ENCODE peak calls at places on chromosomes 5 and 9, in nine cellular contexts. One of them, this sample, is unnamed.

GRCh38 chr5:123690821-123691220 is 178.8 kb downstream of the CSNK1G3 start:
- DNase-seq in stimulated activated naive CD8-positive, alpha-beta T cell treated with anti-CD3 and anti-CD28 coated beads, Interleukin-15, Interleukin-2, amounts not matched to agents 100 U/mL and 50 U/mL, for 24 hours: no peak
- DNase-seq in epithelial cell of esophagus: no peak
- DNase-seq in iPS DF 6.9: no peak
- DNase-seq in substantia nigra: no peak
- DNase-seq in A172: no peak
- DNase-seq in NCI-H460: no peak
- DNase-seq in G401: no peak
- DNase-seq in neuronal stem cell: no peak
- DNase-seq in this sample: no peak

GRCh38 chr5:33441241-33441844 is 578 bp downstream of the TARS1 start:
- DNase-seq in neuronal stem cell: no peak
- DNase-seq in iPS DF 6.9: no peak
- DNase-seq in epithelial cell of esophagus: peak; percentile 40
- DNase-seq in substantia nigra: no peak
- DNase-seq in stimulated activated naive CD8-positive, alpha-beta T cell treated with anti-CD3 and anti-CD28 coated beads, Interleukin-15, Interleukin-2, amounts not matched to agents 100 U/mL and 50 U/mL, for 24 hours: peak; percentile 39
- DNase-seq in A172: peak; percentile 68
- DNase-seq in G401: peak; percentile 50
- DNase-seq in NCI-H460: peak; percentile 17
- DNase-seq in this sample: no peak

GRCh38 chr5:10985711-10986110 is 224.7 kb upstream of the DAP start:
- DNase-seq in neuronal stem cell: no peak
- DNase-seq in A172: no peak
- DNase-seq in iPS DF 6.9: no peak
- DNase-seq in epithelial cell of esophagus: no peak
- DNase-seq in stimulated activated naive CD8-positive, alpha-beta T cell treated with anti-CD3 and anti-CD28 coated beads, Interleukin-15, Interleukin-2, amounts not matched to agents 100 U/mL and 50 U/mL, for 24 hours: no peak
- DNase-seq in G401: no peak
- DNase-seq in substantia nigra: no peak
- DNase-seq in NCI-H460: no peak
- DNase-seq in this sample: no peak

GRCh38 chr9:95409650-95410426 is 92.3 kb upstream of the FANCC start:
- DNase-seq in iPS DF 6.9: no peak
- DNase-seq in neuronal stem cell: no peak
- DNase-seq in G401: no peak
- DNase-seq in A172: peak; percentile 36
- DNase-seq in stimulated activated naive CD8-positive, alpha-beta T cell treated with anti-CD3 and anti-CD28 coated beads, Interleukin-15, Interleukin-2, amounts not matched to agents 100 U/mL and 50 U/mL, for 24 hours: no peak
- DNase-seq in substantia nigra: no peak
- DNase-seq in epithelial cell of esophagus: peak; percentile 87
- DNase-seq in NCI-H460: peak; percentile 39
- DNase-seq in this sample: no peak

GRCh38 chr5:32504923-32505596 is 60.5 kb upstream of the ZFR start:
- DNase-seq in substantia nigra: no peak
- DNase-seq in iPS DF 6.9: no peak
- DNase-seq in G401: peak; percentile 55
- DNase-seq in epithelial cell of esophagus: peak; percentile 28
- DNase-seq in A172: peak; percentile 38
- DNase-seq in stimulated activated naive CD8-positive, alpha-beta T cell treated with anti-CD3 and anti-CD28 coated beads, Interleukin-15, Interleukin-2, amounts not matched to agents 100 U/mL and 50 U/mL, for 24 hours: no peak
- DNase-seq in NCI-H460: no peak
- DNase-seq in neuronal stem cell: no peak
- DNase-seq in this sample: no peak

GRCh38 chr9:123390337-123391135 is 34.5 kb downstream of the CRB2 start:
- DNase-seq in NCI-H460: no peak
- DNase-seq in substantia nigra: no peak
- DNase-seq in A172: no peak
- DNase-seq in epithelial cell of esophagus: no peak
- DNase-seq in G401: no peak
- DNase-seq in neuronal stem cell: no peak
- DNase-seq in iPS DF 6.9: no peak
- DNase-seq in stimulated activated naive CD8-positive, alpha-beta T cell treated with anti-CD3 and anti-CD28 coated beads, Interleukin-15, Interleukin-2, amounts not matched to agents 100 U/mL and 50 U/mL, for 24 hours: no peak
- DNase-seq in this sample: no peak

GRCh38 chr5:97735209-97735608 is 552.2 kb upstream of the RIOK2 start:
- DNase-seq in iPS DF 6.9: no peak
- DNase-seq in substantia nigra: no peak
- DNase-seq in A172: peak; percentile 76
- DNase-seq in epithelial cell of esophagus: peak; percentile 98
- DNase-seq in G401: no peak
- DNase-seq in NCI-H460: no peak
- DNase-seq in neuronal stem cell: no peak
- DNase-seq in stimulated activated naive CD8-positive, alpha-beta T cell treated with anti-CD3 and anti-CD28 coated beads, Interleukin-15, Interleukin-2, amounts not matched to agents 100 U/mL and 50 U/mL, for 24 hours: no peak
- DNase-seq in this sample: no peak

GRCh38 chr5:172904643-172905345 is 54.4 kb upstream of the RPL26L1 start:
- DNase-seq in G401: peak; percentile 83
- DNase-seq in neuronal stem cell: no peak
- DNase-seq in substantia nigra: peak; percentile 27
- DNase-seq in stimulated activated naive CD8-positive, alpha-beta T cell treated with anti-CD3 and anti-CD28 coated beads, Interleukin-15, Interleukin-2, amounts not matched to agents 100 U/mL and 50 U/mL, for 24 hours: no peak
- DNase-seq in NCI-H460: peak; percentile 62
- DNase-seq in A172: peak; percentile 67
- DNase-seq in iPS DF 6.9: no peak
- DNase-seq in epithelial cell of esophagus: peak; percentile 100
- DNase-seq in this sample: no peak

GRCh38 chr9:88388203-88388885 is at the start of gene SPIN1:
- DNase-seq in substantia nigra: peak; percentile 59
- DNase-seq in A172: peak; percentile 57
- DNase-seq in G401: peak; percentile 67
- DNase-seq in epithelial cell of esophagus: peak; percentile 81
- DNase-seq in stimulated activated naive CD8-positive, alpha-beta T cell treated with anti-CD3 and anti-CD28 coated beads, Interleukin-15, Interleukin-2, amounts not matched to agents 100 U/mL and 50 U/mL, for 24 hours: peak; percentile 91
- DNase-seq in iPS DF 6.9: no peak
- DNase-seq in neuronal stem cell: peak; percentile 80
- DNase-seq in NCI-H460: peak; percentile 79
- DNase-seq in this sample: peak; percentile 72

GRCh38 chr5:2299388-2300220 is 416.9 kb upstream of the IRX4 start:
- DNase-seq in iPS DF 6.9: no peak
- DNase-seq in G401: no peak
- DNase-seq in neuronal stem cell: no peak
- DNase-seq in substantia nigra: no peak
- DNase-seq in A172: no peak
- DNase-seq in NCI-H460: no peak
- DNase-seq in epithelial cell of esophagus: no peak
- DNase-seq in stimulated activated naive CD8-positive, alpha-beta T cell treated with anti-CD3 and anti-CD28 coated beads, Interleukin-15, Interleukin-2, amounts not matched to agents 100 U/mL and 50 U/mL, for 24 hours: no peak
- DNase-seq in this sample: no peak

GRCh38 chr5:167339205-167339604 is 952.2 kb upstream of the WWC1 start:
- DNase-seq in stimulated activated naive CD8-positive, alpha-beta T cell treated with anti-CD3 and anti-CD28 coated beads, Interleukin-15, Interleukin-2, amounts not matched to agents 100 U/mL and 50 U/mL, for 24 hours: no peak
- DNase-seq in neuronal stem cell: no peak
- DNase-seq in G401: no peak
- DNase-seq in NCI-H460: no peak
- DNase-seq in iPS DF 6.9: no peak
- DNase-seq in A172: peak; percentile 46
- DNase-seq in epithelial cell of esophagus: peak; percentile 38
- DNase-seq in substantia nigra: no peak
- DNase-seq in this sample: no peak

GRCh38 chr5:138536665-138537315 is 6.2 kb downstream of the ETF1 start:
- DNase-seq in iPS DF 6.9: no peak
- DNase-seq in G401: no peak
- DNase-seq in epithelial cell of esophagus: peak; percentile 34
- DNase-seq in NCI-H460: no peak
- DNase-seq in A172: no peak
- DNase-seq in neuronal stem cell: no peak
- DNase-seq in substantia nigra: no peak
- DNase-seq in stimulated activated naive CD8-positive, alpha-beta T cell treated with anti-CD3 and anti-CD28 coated beads, Interleukin-15, Interleukin-2, amounts not matched to agents 100 U/mL and 50 U/mL, for 24 hours: no peak
- DNase-seq in this sample: no peak

GRCh38 chr5:174910245-174910737 is 185.9 kb downstream of the MSX2 start:
- DNase-seq in G401: peak; percentile 30
- DNase-seq in substantia nigra: peak; percentile 63
- DNase-seq in neuronal stem cell: peak; percentile 67
- DNase-seq in iPS DF 6.9: peak; percentile 43
- DNase-seq in A172: peak; percentile 76
- DNase-seq in epithelial cell of esophagus: peak; percentile 20
- DNase-seq in NCI-H460: peak; percentile 64
- DNase-seq in stimulated activated naive CD8-positive, alpha-beta T cell treated with anti-CD3 and anti-CD28 coated beads, Interleukin-15, Interleukin-2, amounts not matched to agents 100 U/mL and 50 U/mL, for 24 hours: peak; percentile 63
- DNase-seq in this sample: peak; percentile 82

GRCh38 chr9:112005939-112006338 is 109.3 kb downstream of the UGCG start:
- DNase-seq in stimulated activated naive CD8-positive, alpha-beta T cell treated with anti-CD3 and anti-CD28 coated beads, Interleukin-15, Interleukin-2, amounts not matched to agents 100 U/mL and 50 U/mL, for 24 hours: no peak
- DNase-seq in G401: no peak
- DNase-seq in substantia nigra: no peak
- DNase-seq in epithelial cell of esophagus: no peak
- DNase-seq in A172: no peak
- DNase-seq in NCI-H460: no peak
- DNase-seq in iPS DF 6.9: no peak
- DNase-seq in neuronal stem cell: no peak
- DNase-seq in this sample: no peak

GRCh38 chr5:103178167-103178566 is 58.1 kb downstream of the PPIP5K2 start:
- DNase-seq in G401: no peak
- DNase-seq in substantia nigra: no peak
- DNase-seq in neuronal stem cell: no peak
- DNase-seq in iPS DF 6.9: no peak
- DNase-seq in stimulated activated naive CD8-positive, alpha-beta T cell treated with anti-CD3 and anti-CD28 coated beads, Interleukin-15, Interleukin-2, amounts not matched to agents 100 U/mL and 50 U/mL, for 24 hours: no peak
- DNase-seq in A172: no peak
- DNase-seq in epithelial cell of esophagus: no peak
- DNase-seq in NCI-H460: no peak
- DNase-seq in this sample: no peak

GRCh38 chr5:155193483-155194107 is 180.0 kb downstream of the KIF4B start:
- DNase-seq in neuronal stem cell: no peak
- DNase-seq in substantia nigra: no peak
- DNase-seq in A172: no peak
- DNase-seq in iPS DF 6.9: no peak
- DNase-seq in G401: no peak
- DNase-seq in epithelial cell of esophagus: no peak
- DNase-seq in stimulated activated naive CD8-positive, alpha-beta T cell treated with anti-CD3 and anti-CD28 coated beads, Interleukin-15, Interleukin-2, amounts not matched to agents 100 U/mL and 50 U/mL, for 24 hours: no peak
- DNase-seq in NCI-H460: no peak
- DNase-seq in this sample: no peak

GRCh38 chr9:7185612-7186011 is 427.8 kb downstream of the KDM4C start:
- DNase-seq in G401: peak; percentile 89
- DNase-seq in epithelial cell of esophagus: peak; percentile 93
- DNase-seq in iPS DF 6.9: peak; percentile 31
- DNase-seq in NCI-H460: peak; percentile 50
- DNase-seq in A172: peak; percentile 85
- DNase-seq in neuronal stem cell: no peak
- DNase-seq in stimulated activated naive CD8-positive, alpha-beta T cell treated with anti-CD3 and anti-CD28 coated beads, Interleukin-15, Interleukin-2, amounts not matched to agents 100 U/mL and 50 U/mL, for 24 hours: no peak
- DNase-seq in substantia nigra: no peak
- DNase-seq in this sample: no peak

GRCh38 chr5:9197881-9198260 is 348.0 kb downstream of the SEMA5A start:
- DNase-seq in neuronal stem cell: no peak
- DNase-seq in iPS DF 6.9: no peak
- DNase-seq in NCI-H460: no peak
- DNase-seq in epithelial cell of esophagus: no peak
- DNase-seq in substantia nigra: no peak
- DNase-seq in stimulated activated naive CD8-positive, alpha-beta T cell treated with anti-CD3 and anti-CD28 coated beads, Interleukin-15, Interleukin-2, amounts not matched to agents 100 U/mL and 50 U/mL, for 24 hours: no peak
- DNase-seq in A172: no peak
- DNase-seq in G401: no peak
- DNase-seq in this sample: no peak

GRCh38 chr9:15306068-15306756 is 804 bp downstream of the TTC39B start:
- DNase-seq in substantia nigra: no peak
- DNase-seq in A172: no peak
- DNase-seq in G401: peak; percentile 43
- DNase-seq in NCI-H460: no peak
- DNase-seq in stimulated activated naive CD8-positive, alpha-beta T cell treated with anti-CD3 and anti-CD28 coated beads, Interleukin-15, Interleukin-2, amounts not matched to agents 100 U/mL and 50 U/mL, for 24 hours: peak; percentile 50
- DNase-seq in epithelial cell of esophagus: peak; percentile 89
- DNase-seq in neuronal stem cell: peak; percentile 5
- DNase-seq in iPS DF 6.9: no peak
- DNase-seq in this sample: peak; percentile 8

GRCh38 chr9:29806941-29807625 is 2233.8 kb upstream of the C9orf72 start:
- DNase-seq in A172: peak; percentile 40
- DNase-seq in stimulated activated naive CD8-positive, alpha-beta T cell treated with anti-CD3 and anti-CD28 coated beads, Interleukin-15, Interleukin-2, amounts not matched to agents 100 U/mL and 50 U/mL, for 24 hours: no peak
- DNase-seq in NCI-H460: no peak
- DNase-seq in G401: no peak
- DNase-seq in iPS DF 6.9: no peak
- DNase-seq in substantia nigra: no peak
- DNase-seq in neuronal stem cell: peak; percentile 29
- DNase-seq in epithelial cell of esophagus: peak; percentile 87
- DNase-seq in this sample: no peak

GRCh38 chr9:92328225-92328624 is 2.5 kb downstream of the CENPP start:
- DNase-seq in NCI-H460: peak; percentile 19
- DNase-seq in G401: no peak
- DNase-seq in substantia nigra: no peak
- DNase-seq in stimulated activated naive CD8-positive, alpha-beta T cell treated with anti-CD3 and anti-CD28 coated beads, Interleukin-15, Interleukin-2, amounts not matched to agents 100 U/mL and 50 U/mL, for 24 hours: no peak
- DNase-seq in A172: peak; percentile 39
- DNase-seq in iPS DF 6.9: no peak
- DNase-seq in epithelial cell of esophagus: peak; percentile 48
- DNase-seq in neuronal stem cell: no peak
- DNase-seq in this sample: no peak

GRCh38 chr5:169667896-169668674 is 31.0 kb downstream of the DOCK2 start:
- DNase-seq in substantia nigra: no peak
- DNase-seq in iPS DF 6.9: no peak
- DNase-seq in epithelial cell of esophagus: peak; percentile 53
- DNase-seq in A172: peak; percentile 82
- DNase-seq in neuronal stem cell: no peak
- DNase-seq in stimulated activated naive CD8-positive, alpha-beta T cell treated with anti-CD3 and anti-CD28 coated beads, Interleukin-15, Interleukin-2, amounts not matched to agents 100 U/mL and 50 U/mL, for 24 hours: no peak
- DNase-seq in G401: no peak
- DNase-seq in NCI-H460: peak; percentile 29
- DNase-seq in this sample: no peak

GRCh38 chr9:93301911-93302525 is 118.1 kb downstream of the WNK2 start:
- DNase-seq in G401: no peak
- DNase-seq in epithelial cell of esophagus: no peak
- DNase-seq in stimulated activated naive CD8-positive, alpha-beta T cell treated with anti-CD3 and anti-CD28 coated beads, Interleukin-15, Interleukin-2, amounts not matched to agents 100 U/mL and 50 U/mL, for 24 hours: no peak
- DNase-seq in substantia nigra: no peak
- DNase-seq in A172: no peak
- DNase-seq in iPS DF 6.9: no peak
- DNase-seq in NCI-H460: no peak
- DNase-seq in neuronal stem cell: no peak
- DNase-seq in this sample: no peak

GRCh38 chr9:122005597-122005996 is 87.5 kb downstream of the TTLL11 start:
- DNase-seq in G401: peak; percentile 65
- DNase-seq in epithelial cell of esophagus: peak; percentile 58
- DNase-seq in NCI-H460: peak; percentile 27
- DNase-seq in neuronal stem cell: no peak
- DNase-seq in substantia nigra: no peak
- DNase-seq in stimulated activated naive CD8-positive, alpha-beta T cell treated with anti-CD3 and anti-CD28 coated beads, Interleukin-15, Interleukin-2, amounts not matched to agents 100 U/mL and 50 U/mL, for 24 hours: no peak
- DNase-seq in iPS DF 6.9: no peak
- DNase-seq in A172: peak; percentile 45
- DNase-seq in this sample: no peak

GRCh38 chr9:35603506-35603985 is 1.5 kb upstream of the TESK1 start:
- DNase-seq in G401: no peak
- DNase-seq in neuronal stem cell: no peak
- DNase-seq in epithelial cell of esophagus: peak; percentile 61
- DNase-seq in NCI-H460: no peak
- DNase-seq in substantia nigra: no peak
- DNase-seq in iPS DF 6.9: no peak
- DNase-seq in stimulated activated naive CD8-positive, alpha-beta T cell treated with anti-CD3 and anti-CD28 coated beads, Interleukin-15, Interleukin-2, amounts not matched to agents 100 U/mL and 50 U/mL, for 24 hours: no peak
- DNase-seq in A172: no peak
- DNase-seq in this sample: no peak

GRCh38 chr9:34557421-34558321 is 31.9 kb downstream of the CNTFR start:
- DNase-seq in stimulated activated naive CD8-positive, alpha-beta T cell treated with anti-CD3 and anti-CD28 coated beads, Interleukin-15, Interleukin-2, amounts not matched to agents 100 U/mL and 50 U/mL, for 24 hours: no peak
- DNase-seq in NCI-H460: no peak
- DNase-seq in substantia nigra: no peak
- DNase-seq in neuronal stem cell: no peak
- DNase-seq in epithelial cell of esophagus: no peak
- DNase-seq in A172: no peak
- DNase-seq in G401: no peak
- DNase-seq in iPS DF 6.9: no peak
- DNase-seq in this sample: no peak

GRCh38 chr9:80294318-80294717 is 722.6 kb downstream of the TLE4 start:
- DNase-seq in G401: no peak
- DNase-seq in substantia nigra: no peak
- DNase-seq in stimulated activated naive CD8-positive, alpha-beta T cell treated with anti-CD3 and anti-CD28 coated beads, Interleukin-15, Interleukin-2, amounts not matched to agents 100 U/mL and 50 U/mL, for 24 hours: no peak
- DNase-seq in iPS DF 6.9: no peak
- DNase-seq in epithelial cell of esophagus: no peak
- DNase-seq in A172: no peak
- DNase-seq in neuronal stem cell: no peak
- DNase-seq in NCI-H460: no peak
- DNase-seq in this sample: no peak

GRCh38 chr9:108291586-108291932 is 564.2 kb downstream of the ACTL7B start:
- DNase-seq in epithelial cell of esophagus: no peak
- DNase-seq in substantia nigra: no peak
- DNase-seq in A172: no peak
- DNase-seq in NCI-H460: no peak
- DNase-seq in iPS DF 6.9: no peak
- DNase-seq in stimulated activated naive CD8-positive, alpha-beta T cell treated with anti-CD3 and anti-CD28 coated beads, Interleukin-15, Interleukin-2, amounts not matched to agents 100 U/mL and 50 U/mL, for 24 hours: no peak
- DNase-seq in G401: no peak
- DNase-seq in neuronal stem cell: no peak
- DNase-seq in this sample: no peak

GRCh38 chr5:112628219-112628618 is 109.5 kb upstream of the APC start:
- DNase-seq in neuronal stem cell: peak; percentile 36
- DNase-seq in G401: peak; percentile 19
- DNase-seq in NCI-H460: no peak
- DNase-seq in epithelial cell of esophagus: no peak
- DNase-seq in stimulated activated naive CD8-positive, alpha-beta T cell treated with anti-CD3 and anti-CD28 coated beads, Interleukin-15, Interleukin-2, amounts not matched to agents 100 U/mL and 50 U/mL, for 24 hours: no peak
- DNase-seq in substantia nigra: no peak
- DNase-seq in A172: no peak
- DNase-seq in iPS DF 6.9: no peak
- DNase-seq in this sample: no peak

GRCh38 chr5:116554764-116555163 is 19.9 kb downstream of the SEMA6A start:
- DNase-seq in substantia nigra: peak; percentile 23
- DNase-seq in stimulated activated naive CD8-positive, alpha-beta T cell treated with anti-CD3 and anti-CD28 coated beads, Interleukin-15, Interleukin-2, amounts not matched to agents 100 U/mL and 50 U/mL, for 24 hours: no peak
- DNase-seq in neuronal stem cell: no peak
- DNase-seq in epithelial cell of esophagus: no peak
- DNase-seq in G401: no peak
- DNase-seq in A172: no peak
- DNase-seq in NCI-H460: no peak
- DNase-seq in iPS DF 6.9: no peak
- DNase-seq in this sample: no peak

GRCh38 chr5:75265731-75266130 is 29.1 kb upstream of the ANKRD31 start:
- DNase-seq in neuronal stem cell: no peak
- DNase-seq in NCI-H460: peak; percentile 39
- DNase-seq in substantia nigra: no peak
- DNase-seq in A172: peak; percentile 36
- DNase-seq in G401: peak; percentile 61
- DNase-seq in iPS DF 6.9: no peak
- DNase-seq in stimulated activated naive CD8-positive, alpha-beta T cell treated with anti-CD3 and anti-CD28 coated beads, Interleukin-15, Interleukin-2, amounts not matched to agents 100 U/mL and 50 U/mL, for 24 hours: no peak
- DNase-seq in epithelial cell of esophagus: peak; percentile 70
- DNase-seq in this sample: no peak

This sample was measured in neural crest cell.